ENCODE peak calls at places on chromosomes 7 and 10, in ten cellular contexts. U is CD8-positive, alpha-beta T cell; R is GM03348; B is type B pancreatic cell; G is NCI-H524 treated with DMSO at 0.1 percent for 48 hours; O is pulmonary artery endothelial cell; S is NCI-H510A; A is HFF-Myc; H is GOT3; I is left ventricle myocardium superior. J is an unnamed sample.

GRCh38 chr10:107232013-107232412 is 67.5 kb upstream of the SORCS1 start:
- DNase-seq in U (no peak), R (no peak), B (no peak), G (no peak), O (no peak), S (no peak), A (no peak), H (no peak), I (no peak), J (no peak)

GRCh38 chr7:107044347-107045194 is at the start of gene PRKAR2B:
- DNase-seq in U (peak), R (peak), B (peak), G (peak), O (peak), S (peak), A (no peak), H (peak), I (peak), J (no peak)

GRCh38 chr10:71241114-71241898 is 28.9 kb downstream of the UNC5B start:
- DNase-seq in U (no peak), R (peak), B (no peak), G (no peak), O (no peak), S (no peak), A (peak), H (no peak), I (peak), J (peak)

GRCh38 chr7:151157645-151158329 is 9.7 kb downstream of the GBX1 start:
- DNase-seq in U (no peak), R (no peak), B (no peak), G (no peak), O (no peak), S (no peak), A (no peak), H (no peak), I (no peak), J (no peak)

GRCh38 chr10:78304091-78305045 is 270.7 kb downstream of the RPS24 start:
- DNase-seq in U (no peak), R (no peak), B (peak), G (no peak), O (no peak), S (no peak), A (no peak), H (no peak), I (no peak), J (no peak)

GRCh38 chr10:8229153-8229552 is 174.7 kb downstream of the GATA3 start:
- DNase-seq in U (no peak), R (no peak), B (no peak), G (no peak), O (no peak), S (no peak), A (no peak), H (no peak), I (no peak), J (no peak)

GRCh38 chr7:30022991-30023390 is 3.5 kb downstream of the FKBP14 start:
- DNase-seq in U (no peak), R (no peak), B (no peak), G (no peak), O (no peak), S (no peak), A (no peak), H (no peak), I (no peak), J (no peak)

GRCh38 chr7:24911213-24911603 is 68.8 kb downstream of the OSBPL3 start:
- DNase-seq in U (no peak), R (no peak), B (no peak), G (no peak), O (no peak), S (no peak), A (no peak), H (no peak), I (no peak), J (no peak)

GRCh38 chr10:131694963-131695813 is 205.6 kb upstream of the PPP2R2D start:
- DNase-seq in U (no peak), R (no peak), B (peak), G (no peak), O (no peak), S (no peak), A (no peak), H (no peak), I (no peak), J (no peak)

GRCh38 chr7:111741811-111742240 is 179.5 kb upstream of the IMMP2L start:
- DNase-seq in U (peak), R (peak), B (no peak), G (peak), O (no peak), S (no peak), A (peak), H (no peak), I (peak), J (no peak)

GRCh38 chr7:32803742-32804141 is 87.8 kb downstream of the KBTBD2 start:
- DNase-seq in U (no peak), R (no peak), B (no peak), G (no peak), O (no peak), S (no peak), A (no peak), H (no peak), I (no peak), J (no peak)

GRCh38 chr10:776772-777171 is 87.3 kb upstream of the DIP2C start:
- DNase-seq in U (no peak), R (peak), B (no peak), G (no peak), O (no peak), S (no peak), A (no peak), H (no peak), I (no peak), J (no peak)

GRCh38 chr7:153910604-153911003 is 141.6 kb upstream of the DPP6 start:
- DNase-seq in U (no peak), R (no peak), B (no peak), G (no peak), O (no peak), S (no peak), A (no peak), H (no peak), I (no peak), J (no peak)

GRCh38 chr10:129784891-129785290 is 179.2 kb downstream of the EBF3 start:
- DNase-seq in U (no peak), R (no peak), B (no peak), G (no peak), O (no peak), S (no peak), A (no peak), H (no peak), I (no peak), J (no peak)

GRCh38 chr10:103231047-103231551 is 14.6 kb upstream of the RPEL1 start:
- DNase-seq in U (no peak), R (peak), B (no peak), G (no peak), O (peak), S (no peak), A (peak), H (no peak), I (no peak), J (peak)

GRCh38 chr7:50679218-50680007 is 103.3 kb downstream of the GRB10 start:
- DNase-seq in U (no peak), R (peak), B (no peak), G (peak), O (no peak), S (peak), A (peak), H (no peak), I (no peak), J (no peak)

GRCh38 chr7:25122373-25122772 is 2.7 kb downstream of the CYCS start:
- DNase-seq in U (no peak), R (peak), B (no peak), G (no peak), O (no peak), S (no peak), A (no peak), H (no peak), I (no peak), J (no peak)

GRCh38 chr10:21946946-21947345 is 56.6 kb downstream of the DNAJC1 start:
- DNase-seq in U (no peak), R (no peak), B (no peak), G (no peak), O (no peak), S (no peak), A (no peak), H (no peak), I (no peak), J (no peak)

GRCh38 chr7:76327610-76328009 is 25.1 kb downstream of the HSPB1 start:
- DNase-seq in U (no peak), R (no peak), B (no peak), G (no peak), O (peak), S (no peak), A (no peak), H (no peak), I (no peak), J (no peak)

J was measured in brain pericyte.